ENCODE peak calls at places on chromosomes 3 and 15, in six cellular contexts. P is skeletal muscle cell, X is NCI-H524, G is mesothelial cell of epicardium, L is SK-N-MC, Q is H7. A is an unnamed sample.

GRCh38 chr3:17799312-17799711 is 56.9 kb upstream of the TBC1D5 start:
- DNase-seq in Q (no peak), P (no peak), L (no peak), X (no peak), G (no peak), A (no peak)

GRCh38 chr3:45180051-45180450 is 33.9 kb upstream of the CDCP1 start:
- DNase-seq in G (no peak), L (no peak), P (no peak), X (no peak), Q (no peak), A (no peak)

GRCh38 chr3:8239718-8240698 is 261.6 kb upstream of the LMCD1 start:
- DNase-seq in L (no peak), G (no peak), X (peak), P (peak), Q (peak), A (no peak)

GRCh38 chr3:69972672-69973071 is 26.9 kb upstream of the SAMMSON start:
- DNase-seq in P (no peak), Q (no peak), X (no peak), L (no peak), G (no peak), A (no peak)

GRCh38 chr3:85589145-85589544 is 630.4 kb downstream of the CADM2 start:
- DNase-seq in X (no peak), L (no peak), Q (no peak), G (no peak), P (peak), A (no peak)

GRCh38 chr3:70854108-70854507 is 541.7 kb upstream of the MDFIC2 start:
- DNase-seq in X (no peak), G (no peak), Q (no peak), L (no peak), P (no peak), A (no peak)

GRCh38 chr3:119657887-119658702 is 2.3 kb downstream of the POPDC2 start:
- DNase-seq in X (no peak), P (no peak), Q (no peak), L (no peak), G (no peak), A (no peak)

GRCh38 chr15:94542391-94542790 is 311.0 kb downstream of the MCTP2 start:
- DNase-seq in L (no peak), Q (no peak), G (no peak), P (no peak), X (no peak), A (no peak)

GRCh38 chr15:88995449-88995848 is 82.3 kb upstream of the MFGE8 start:
- DNase-seq in P (no peak), X (no peak), Q (no peak), L (no peak), G (no peak), A (no peak)

GRCh38 chr15:96870510-96871039 is 540.1 kb downstream of the NR2F2 start:
- DNase-seq in Q (peak), X (no peak), P (no peak), L (no peak), G (no peak), A (no peak)

GRCh38 chr3:18027161-18027939 is 284.9 kb upstream of the TBC1D5 start:
- DNase-seq in X (no peak), P (peak), Q (no peak), L (no peak), G (no peak), A (no peak)

GRCh38 chr3:99678023-99678422 is 39.6 kb downstream of the COL8A1 start:
- DNase-seq in P (peak), X (no peak), G (no peak), Q (no peak), L (no peak), A (no peak)

GRCh38 chr3:141575879-141576743 is 89.3 kb downstream of the RASA2 start:
- DNase-seq in L (no peak), Q (peak), P (no peak), G (no peak), X (peak), A (no peak)

GRCh38 chr15:56351362-56351761 is 13.9 kb upstream of the TEX9 start:
- DNase-seq in P (no peak), G (no peak), L (no peak), X (no peak), Q (peak), A (no peak)

GRCh38 chr3:127425505-127426443 is 137.9 kb upstream of the PRR20G start:
- DNase-seq in Q (no peak), G (no peak), P (no peak), X (no peak), L (no peak), A (no peak)

GRCh38 chr15:39854161-39854560 is 65.9 kb downstream of the GPR176 start:
- DNase-seq in P (no peak), L (no peak), Q (no peak), G (no peak), X (no peak), A (no peak)

GRCh38 chr3:22361465-22361864 is 610.5 kb upstream of the ZNF385D start:
- DNase-seq in L (no peak), G (no peak), P (peak), Q (no peak), X (no peak), A (no peak)

GRCh38 chr3:61956236-61956635 is 394.9 kb downstream of the PTPRG start:
- DNase-seq in G (no peak), L (no peak), P (peak), Q (no peak), X (no peak), A (no peak)

GRCh38 chr3:20576228-20576627 is 390.2 kb upstream of the SGO1 start:
- DNase-seq in P (no peak), L (no peak), X (no peak), Q (no peak), G (no peak), A (no peak)

GRCh38 chr3:148023994-148024393 is 614.8 kb downstream of the ZIC1 start:
- DNase-seq in Q (no peak), X (no peak), L (no peak), G (no peak), P (peak), A (no peak)

GRCh38 chr15:65761210-65761926 is 30.7 kb downstream of the DENND4A start:
- DNase-seq in G (no peak), L (no peak), Q (no peak), X (no peak), P (no peak), A (no peak)

GRCh38 chr15:90660195-90660995 is 56.8 kb upstream of the BLM start:
- DNase-seq in X (no peak), P (peak), L (no peak), Q (peak), G (no peak), A (peak)

GRCh38 chr3:76699846-76700245 is 340.1 kb upstream of the ROBO2 start:
- DNase-seq in P (no peak), L (no peak), G (no peak), X (no peak), Q (no peak), A (no peak)

GRCh38 chr15:49927462-49927861 is 191.6 kb downstream of the ATP8B4 start:
- DNase-seq in P (no peak), Q (no peak), X (no peak), G (no peak), L (no peak), A (no peak)

GRCh38 chr3:33111581-33111980 is 2.2 kb upstream of the CRTAP start:
- DNase-seq in X (no peak), L (no peak), Q (no peak), P (no peak), G (no peak), A (no peak)

GRCh38 chr3:44478606-44479094 is 1.2 kb upstream of the ZNF445 start:
- DNase-seq in X (no peak), G (no peak), L (no peak), P (no peak), Q (no peak), A (no peak)

GRCh38 chr15:68537506-68537905 is 41.3 kb upstream of the CORO2B start:
- DNase-seq in G (no peak), Q (no peak), L (no peak), X (no peak), P (no peak), A (no peak)

GRCh38 chr3:66439666-66440344 is 61.0 kb downstream of the LRIG1 start:
- DNase-seq in X (no peak), P (no peak), L (no peak), G (no peak), Q (no peak), A (no peak)

GRCh38 chr15:76107169-76107568 is 47.4 kb downstream of the TMEM266 start:
- DNase-seq in Q (no peak), G (no peak), L (no peak), P (no peak), X (no peak), A (no peak)

GRCh38 chr3:192207661-192208060 is 519.7 kb downstream of the FGF12 start:
- DNase-seq in X (no peak), G (no peak), L (no peak), P (no peak), Q (no peak), A (no peak)

GRCh38 chr15:95888762-95889161 is 441.7 kb upstream of the NR2F2 start:
- DNase-seq in G (no peak), Q (no peak), X (peak), P (no peak), L (no peak), A (no peak)

GRCh38 chr15:69794643-69795461 is 302.9 kb downstream of the TLE3 start:
- DNase-seq in G (no peak), Q (peak), P (no peak), L (no peak), X (no peak), A (no peak)

GRCh38 chr3:45790611-45791010 is 5.7 kb downstream of the SLC6A20 start:
- DNase-seq in L (no peak), G (no peak), P (no peak), Q (no peak), X (peak), A (no peak)

GRCh38 chr15:30999729-31000128 is 8.3 kb upstream of the MTMR10 start:
- DNase-seq in Q (no peak), L (no peak), P (no peak), X (no peak), G (no peak), A (no peak)

GRCh38 chr15:57218826-57219576 is 157.3 kb upstream of the CGNL1 start:
- DNase-seq in X (peak), Q (peak), P (peak), G (no peak), L (peak), A (no peak)

GRCh38 chr3:123818921-123819429 is 65.2 kb downstream of the MYLK start:
- DNase-seq in X (no peak), G (no peak), P (no peak), L (no peak), Q (no peak), A (no peak)

GRCh38 chr3:64214002-64214696 is 11.1 kb downstream of the PRICKLE2 start:
- DNase-seq in X (no peak), Q (no peak), P (peak), G (no peak), L (no peak), A (no peak)

GRCh38 chr15:44328135-44328534 is 39.6 kb downstream of the GOLM2 start:
- DNase-seq in L (no peak), X (no peak), Q (no peak), P (no peak), G (no peak), A (no peak)

GRCh38 chr15:66621491-66622467 is 56.0 kb upstream of the LCTL start:
- DNase-seq in G (no peak), X (no peak), L (no peak), Q (peak), P (no peak), A (no peak)

GRCh38 chr3:53155763-53156162 is 5.2 kb upstream of the PRKCD start:
- DNase-seq in Q (no peak), X (no peak), P (no peak), G (no peak), L (no peak), A (no peak)

A was measured in activated T-helper 9 cell treated with anti-CD3 and anti-CD28 coated beads, Interleukin-2, amount 50 U/mL, for 16 hours.